ENCODE peak calls at places on chromosome 11, in four cellular contexts. Y, O, J and X are unnamed samples.

GRCh38 chr11:66546368-66546965 is at the start of gene ACTN3:
- DNase-seq in O (no peak), Y (peak; percentile 88), J (peak; percentile 66), X (no peak)

GRCh38 chr11:86644291-86644690 is 28.1 kb downstream of the ME3 start:
- DNase-seq in Y (no peak), O (peak; percentile 75), J (no peak), X (peak; percentile 89)

GRCh38 chr11:64234840-64235379 is 526 bp downstream of the VEGFB start:
- DNase-seq in Y (no peak), J (no peak), O (no peak), X (peak; percentile 20)

GRCh38 chr11:120344302-120345004 is 8.2 kb downstream of the ARHGEF12 start:
- DNase-seq in Y (no peak), J (no peak), O (peak; percentile 43), X (peak; percentile 80)

GRCh38 chr11:36186797-36187196 is 102.4 kb downstream of the COMMD9 start:
- DNase-seq in O (no peak), J (no peak), Y (no peak), X (no peak)

GRCh38 chr11:34052036-34052607 is 591 bp downstream of the CAPRIN1 start:
- DNase-seq in O (peak; percentile 84), Y (peak; percentile 88), J (peak; percentile 88), X (peak; percentile 86)

GRCh38 chr11:96238563-96239166 is 104.3 kb downstream of the MAML2 start:
- DNase-seq in Y (no peak), J (no peak), O (peak; percentile 72), X (peak; percentile 82)

GRCh38 chr11:61160487-61161189 is 588 bp downstream of the VPS37C start:
- DNase-seq in O (no peak), Y (no peak), J (no peak), X (peak; percentile 49)

GRCh38 chr11:135006800-135007199 is 594.8 kb upstream of the B3GAT1 start:
- DNase-seq in J (no peak), Y (no peak), O (no peak), X (no peak)

GRCh38 chr11:93344855-93345333 is 14.4 kb downstream of the DEUP1 start:
- DNase-seq in J (no peak), Y (no peak), O (no peak), X (no peak)

GRCh38 chr11:67645521-67646457 is 4.7 kb downstream of the ACY3 start:
- DNase-seq in Y (peak; percentile 65), O (no peak), J (no peak), X (no peak)

DNA sequence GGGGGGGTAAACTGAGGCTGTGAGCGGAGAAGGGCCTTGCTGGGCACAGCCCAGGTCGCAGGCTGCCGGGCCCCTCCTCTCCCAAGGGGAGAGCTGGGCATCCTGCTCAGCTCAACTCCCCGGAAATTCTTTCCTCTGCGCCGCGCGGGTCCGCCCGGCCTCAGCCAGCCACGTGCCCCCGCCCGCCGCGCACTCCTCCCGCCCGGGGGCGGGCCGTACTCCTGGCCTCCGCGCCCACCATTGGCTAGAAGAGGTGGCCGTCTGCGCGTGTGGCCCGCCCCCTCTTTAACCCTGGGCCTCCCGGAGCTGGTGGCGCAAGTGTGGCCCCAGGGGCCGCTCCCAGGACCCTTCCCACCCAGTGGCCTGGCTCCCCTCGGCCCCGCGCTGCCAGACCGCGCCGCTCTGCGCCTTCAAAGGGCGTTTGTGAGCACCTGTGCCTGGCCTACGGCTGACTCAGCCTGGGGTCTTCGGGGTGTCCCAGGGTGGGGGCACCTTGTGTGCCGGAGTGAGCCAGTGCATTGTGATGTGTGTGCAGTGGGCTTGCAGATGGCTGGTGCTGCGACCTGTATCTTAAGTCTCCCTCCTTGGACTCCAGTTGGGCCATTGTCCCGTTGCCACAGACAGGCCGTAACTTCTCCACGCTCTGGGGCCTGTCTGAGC is 2.0 kb downstream of the MRGPRF start:
- DNase-seq in Y (peak; percentile 84), J (peak; percentile 67), O (peak; percentile 77), X (peak; percentile 78)
- H3K18ac ChIP-seq in Y (peak overlapping the region; percentile 41), J (peak overlapping the region; percentile 96), O (peak overlapping the region; percentile 65), X (peak overlapping the region; percentile 49)

GRCh38 chr11:101723371-101723770 is 139.6 kb upstream of the TRPC6 start:
- DNase-seq in Y (no peak), O (no peak), J (no peak), X (no peak)
- H3K18ac ChIP-seq in Y (no peak overlapping the region), O (no peak overlapping the region), J (no peak overlapping the region), X (no peak overlapping the region)

DNA sequence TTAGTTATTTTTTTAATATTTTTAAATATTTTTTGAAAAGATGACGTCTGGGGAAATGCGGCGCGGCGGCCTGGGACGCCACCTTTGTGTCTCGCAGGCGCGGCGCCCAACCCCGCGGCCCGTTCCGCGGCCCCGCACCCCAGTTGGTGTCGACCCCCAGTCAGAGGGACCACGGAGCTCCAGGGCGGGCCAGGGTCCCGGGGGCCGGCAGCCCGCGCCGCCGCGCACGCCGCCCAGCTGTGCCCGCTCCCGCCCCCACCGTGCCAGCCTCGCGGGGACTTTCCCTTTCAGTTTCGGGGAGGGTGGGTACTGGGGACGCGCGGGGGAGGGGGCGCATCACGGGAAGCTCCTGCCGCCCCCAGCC is 1.6 kb downstream of the CCND1 start:
- DNase-seq in Y (peak; percentile 26), J (no peak), O (no peak), X (no peak)
- H3K18ac ChIP-seq in Y (no peak overlapping the region), J (peak overlapping the region; percentile 80), O (no peak overlapping the region), X (peak overlapping the region; percentile 95)

DNA sequence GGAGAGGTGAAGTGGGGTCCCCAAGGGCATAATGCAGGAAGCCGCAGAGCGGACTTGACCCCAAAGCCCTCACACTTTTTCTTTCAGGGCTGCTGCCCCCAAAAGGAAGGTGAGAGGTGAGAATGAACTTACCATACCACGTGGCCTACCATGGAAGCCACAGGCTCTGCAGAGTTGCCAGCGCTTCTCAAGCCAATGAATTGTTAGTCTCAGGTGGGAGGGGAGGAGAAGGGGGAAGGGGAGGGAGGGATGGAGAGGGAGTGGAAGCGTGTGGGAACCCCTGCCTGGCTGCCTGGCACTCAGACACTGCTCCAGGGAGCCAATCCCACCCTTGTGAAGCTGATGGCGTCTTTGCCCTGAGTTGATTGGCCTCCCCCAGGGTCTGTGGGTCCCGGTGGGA is 76.9 kb upstream of the WNT11 start:
- DNase-seq in O (no peak), J (no peak), Y (no peak), X (no peak)
- H3K18ac ChIP-seq in O (no peak overlapping the region), J (peak overlapping the region; percentile 86), Y (no peak overlapping the region), X (no peak overlapping the region)

DNA sequence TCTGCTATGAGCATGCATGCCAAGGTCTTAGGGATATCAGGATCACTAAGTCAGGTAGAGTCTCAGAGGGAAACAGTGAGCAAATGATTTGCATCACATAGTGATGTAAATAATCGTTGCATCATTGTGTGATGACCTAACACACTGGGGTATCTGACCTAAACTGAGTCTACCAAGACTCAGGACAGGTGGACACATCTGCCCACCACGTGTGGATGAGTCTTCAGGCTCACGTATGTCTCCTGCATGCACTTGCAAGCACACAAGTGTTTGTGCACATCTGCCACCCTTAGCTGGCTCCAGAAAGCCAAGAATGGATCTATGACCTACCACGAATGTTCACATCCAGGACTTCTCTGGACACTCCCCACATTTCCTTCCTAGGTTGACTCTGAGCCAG is 111.2 kb downstream of the FEZ1 start:
- DNase-seq in Y (no peak), J (no peak), O (no peak), X (no peak)
- H3K18ac ChIP-seq in Y (no peak overlapping the region), J (no peak overlapping the region), O (no peak overlapping the region), X (no peak overlapping the region)

DNA sequence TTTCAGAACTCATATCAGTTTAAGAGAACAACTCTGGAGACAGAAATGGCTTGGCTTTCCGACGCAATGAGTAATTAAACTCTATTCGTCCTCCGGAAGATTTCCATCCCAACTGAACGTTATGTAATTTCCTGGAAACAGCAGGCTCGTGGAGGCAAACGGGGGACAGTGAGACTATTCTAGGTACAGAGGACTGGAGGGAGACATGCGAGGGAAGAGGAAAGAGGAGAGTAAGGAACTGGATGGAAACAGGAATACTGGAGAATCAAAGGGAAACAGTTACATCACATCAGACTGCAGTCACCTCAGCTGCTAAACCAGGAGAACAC is 28.3 kb downstream of the PPP2R1B start:
- DNase-seq in O (no peak), J (no peak), Y (no peak), X (no peak)
- H3K18ac ChIP-seq in O (peak overlapping the region; percentile 6), J (no peak overlapping the region), Y (no peak overlapping the region), X (no peak overlapping the region)

DNA sequence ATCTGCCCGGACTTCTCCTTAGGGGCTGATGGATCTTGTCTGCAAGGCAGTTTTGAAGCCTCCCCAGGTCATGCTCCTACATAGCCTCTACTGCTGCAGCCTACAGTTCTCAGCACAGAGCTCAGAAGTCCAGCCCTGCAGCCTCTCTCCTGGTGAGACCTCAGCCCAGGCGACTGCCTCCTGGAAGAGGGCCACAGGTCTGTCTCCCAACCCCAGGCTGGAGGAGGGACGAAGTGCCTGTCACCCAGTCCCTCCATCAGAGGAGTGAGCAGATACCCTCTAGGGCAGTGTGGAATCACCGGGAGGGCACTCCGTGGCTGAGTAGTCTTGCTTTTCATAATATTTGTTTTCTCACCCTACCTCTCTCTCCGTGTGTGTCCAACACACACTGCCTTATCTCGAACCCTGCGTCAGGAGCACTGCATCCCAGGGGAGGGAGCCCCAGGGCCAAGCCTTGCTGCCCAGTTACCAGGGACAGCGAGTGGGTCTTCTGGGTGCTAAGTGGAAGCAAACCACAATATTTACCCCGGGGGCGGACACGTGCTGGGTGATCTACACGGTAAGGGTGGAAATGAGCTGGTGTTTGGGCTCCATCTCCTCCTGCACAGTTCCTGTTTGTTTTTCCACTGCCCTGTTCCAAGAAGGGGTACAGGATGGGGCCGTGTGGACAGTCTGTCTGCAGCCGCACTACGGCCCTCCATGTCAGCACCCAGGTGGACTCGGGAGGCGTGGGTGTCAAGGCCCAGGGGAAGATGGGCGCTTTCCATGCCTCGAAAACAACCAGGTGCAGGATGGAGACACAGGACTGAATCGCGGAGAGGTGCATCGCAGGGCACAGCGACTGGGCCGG is 133.8 kb upstream of the HSD17B12 start:
- DNase-seq in Y (no peak), O (no peak), J (no peak), X (no peak)
- H3K18ac ChIP-seq in Y (peak overlapping the region; percentile 44), O (no peak overlapping the region), J (peak overlapping the region; percentile 76), X (no peak overlapping the region)

DNA sequence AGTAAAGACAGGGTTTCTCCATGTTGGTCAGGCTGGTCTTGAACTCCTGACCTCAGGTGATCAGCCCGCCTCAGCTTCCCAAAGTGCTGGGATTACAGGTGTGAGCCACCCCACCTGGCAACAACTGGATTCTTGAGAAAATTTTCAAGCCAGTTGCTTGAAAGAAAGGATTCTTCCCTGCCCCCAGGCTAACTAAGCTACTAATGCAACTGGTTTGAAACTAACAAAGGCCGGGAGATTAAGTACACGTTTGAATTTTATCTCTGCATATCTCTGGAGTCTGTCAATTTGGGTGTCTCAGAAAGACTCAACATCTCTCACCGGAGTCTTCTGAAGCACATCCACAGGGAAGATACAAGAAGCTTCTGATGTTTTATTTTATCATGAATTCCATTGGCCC is 10.7 kb upstream of the ETS1 start:
- DNase-seq in Y (no peak), O (no peak), J (no peak), X (no peak)
- H3K18ac ChIP-seq in Y (no peak overlapping the region), O (no peak overlapping the region), J (no peak overlapping the region), X (no peak overlapping the region)

GRCh38 chr11:89437317-89437716 is 53.9 kb downstream of the NOX4 start:
- DNase-seq in J (no peak), Y (peak; percentile 42), O (no peak), X (no peak)

GRCh38 chr11:89436071-89436470 is 55.1 kb downstream of the NOX4 start:
- DNase-seq in J (no peak), O (peak; percentile 58), Y (no peak), X (peak; percentile 88)

GRCh38 chr11:89433278-89433677 is 57.9 kb downstream of the NOX4 start:
- DNase-seq in Y (no peak), O (no peak), J (no peak), X (peak; percentile 12)
- H3K18ac ChIP-seq in Y (no peak overlapping the region), O (no peak overlapping the region), J (no peak overlapping the region), X (no peak overlapping the region)